ENCODE peak calls at places on chromosomes 13 and 19, in four cellular contexts. K, T, I and L are unnamed samples.

GRCh38 chr19:44055870-44056269 is 4.0 kb downstream of the ZNF223 start:
- DNase-seq in K (no peak), T (no peak), I (no peak), L (no peak)

GRCh38 chr13:36822786-36823185 is 3.8 kb downstream of the RFXAP start:
- DNase-seq in K (no peak), T (no peak), I (no peak), L (no peak)

GRCh38 chr13:43994999-43995859 is 115.5 kb downstream of the LACC1 start:
- DNase-seq in K (no peak), T (no peak), I (no peak), L (no peak)

GRCh38 chr19:6097911-6098310 is 12.4 kb downstream of the RFX2 start:
- DNase-seq in K (no peak), T (no peak), I (no peak), L (no peak)

GRCh38 chr19:328025-328505 is 16.5 kb downstream of the MIER2 start:
- DNase-seq in K (no peak), T (no peak), I (no peak), L (no peak)

GRCh38 chr13:113105032-113105993 is at the start of gene F7:
- DNase-seq in K (no peak), T (no peak), I (no peak), L (no peak)

GRCh38 chr19:41575998-41576397 is at the start of gene CEACAM21:
- DNase-seq in K (peak; percentile 71), T (peak; percentile 76), I (peak; percentile 31), L (no peak)

GRCh38 chr19:56053596-56053995 is 67.0 kb downstream of the NLRP5 start:
- DNase-seq in K (no peak), T (no peak), I (no peak), L (no peak)

GRCh38 chr19:33950141-33950805 is 153.6 kb downstream of the KCTD15 start:
- DNase-seq in K (peak; percentile 53), T (no peak), I (no peak), L (no peak)

GRCh38 chr13:71879945-71880344 is 12.9 kb upstream of the DACH1 start:
- DNase-seq in K (no peak), T (no peak), I (no peak), L (no peak)

GRCh38 chr19:1223018-1223855 is 14.6 kb downstream of the CBARP start:
- DNase-seq in K (no peak), T (no peak), I (no peak), L (no peak)

GRCh38 chr13:87952377-87952776 is 281.2 kb downstream of the SLITRK5 start:
- DNase-seq in K (no peak), T (no peak), I (no peak), L (no peak)

GRCh38 chr13:22278336-22278929 is 607.6 kb downstream of the FGF9 start:
- DNase-seq in K (no peak), T (peak; percentile 44), I (peak; percentile 32), L (no peak)

GRCh38 chr13:23681253-23681652 is 111.0 kb downstream of the TNFRSF19 start:
- DNase-seq in K (no peak), T (no peak), I (no peak), L (no peak)

GRCh38 chr13:113404723-113405471 is 41.0 kb upstream of the GRTP1 start:
- DNase-seq in K (no peak), T (no peak), I (no peak), L (no peak)

GRCh38 chr19:9967326-9967725 is 31.0 kb upstream of the OLFM2 start:
- DNase-seq in K (no peak), T (no peak), I (no peak), L (no peak)

GRCh38 chr19:18202759-18203407 is 959 bp downstream of the RAB3A start:
- DNase-seq in K (no peak), T (peak; percentile 50), I (peak; percentile 65), L (no peak)

GRCh38 chr19:17243340-17243853 is 2.3 kb downstream of the NR2F6 start:
- DNase-seq in K (no peak), T (no peak), I (no peak), L (no peak)

GRCh38 chr13:51158923-51159322 is 47.8 kb upstream of the C13orf42 start:
- DNase-seq in K (no peak), T (peak; percentile 65), I (no peak), L (no peak)

GRCh38 chr13:113209880-113210421 is 538 bp downstream of the CUL4A start:
- DNase-seq in K (no peak), T (peak; percentile 45), I (peak; percentile 82), L (no peak)

GRCh38 chr13:109743706-109744453 is 42.5 kb downstream of the IRS2 start:
- DNase-seq in K (no peak), T (no peak), I (no peak), L (peak; percentile 47)

GRCh38 chr19:21604941-21605548 is 99.6 kb downstream of the ZNF429 start:
- DNase-seq in K (no peak), T (no peak), I (no peak), L (no peak)

GRCh38 chr19:45793178-45793564 is 526 bp upstream of the DMWD start:
- DNase-seq in K (no peak), T (no peak), I (no peak), L (no peak)

GRCh38 chr19:4675346-4675745 is 5.2 kb upstream of the MYDGF start:
- DNase-seq in K (no peak), T (no peak), I (no peak), L (no peak)